ENCODE peak calls at places on chromosomes 3 and 15, in nine cellular contexts. Q, T, C, E, N, S, I, M and L are unnamed samples.

GRCh38 chr3:29277249-29277648 is 3.6 kb upstream of the RBMS3 start:
- DNase-seq in Q (no peak), T (no peak), C (no peak), E (no peak), N (no peak), S (no peak), I (no peak), M (no peak), L (no peak)

GRCh38 chr15:74458473-74458872 is 2.5 kb downstream of the UBL7 start:
- DNase-seq in Q (no peak), T (no peak), C (no peak), E (no peak), N (no peak), S (no peak), I (no peak), M (no peak), L (no peak)

GRCh38 chr3:152255290-152255689 is 13.4 kb upstream of the MBNL1 start:
- DNase-seq in Q (no peak), T (no peak), C (no peak), E (no peak), N (no peak), S (no peak), I (no peak), M (no peak), L (no peak)

GRCh38 chr15:35309886-35310285 is 224.8 kb upstream of the NANOGP8 start:
- DNase-seq in Q (no peak), T (no peak), C (no peak), E (no peak), N (no peak), S (no peak), I (no peak), M (no peak), L (no peak)

GRCh38 chr3:195900426-195901355 is 7.7 kb downstream of the TNK2 start:
- DNase-seq in Q (no peak), T (peak), C (peak), E (peak), N (no peak), S (no peak), I (peak), M (peak), L (no peak)

GRCh38 chr15:68524753-68525584 is 53.8 kb upstream of the CORO2B start:
- DNase-seq in Q (no peak), T (no peak), C (no peak), E (no peak), N (no peak), S (no peak), I (no peak), M (no peak), L (no peak)

GRCh38 chr3:30368978-30369377 is 237.4 kb upstream of the TGFBR2 start:
- DNase-seq in Q (no peak), T (no peak), C (no peak), E (no peak), N (no peak), S (no peak), I (no peak), M (no peak), L (no peak)

GRCh38 chr3:71146673-71147072 is 436.9 kb downstream of the FOXP1 start:
- DNase-seq in Q (no peak), T (no peak), C (no peak), E (no peak), N (no peak), S (no peak), I (no peak), M (no peak), L (no peak)